ENCODE peak calls at places on chromosomes 11 and 22, in six cellular contexts. U is right atrium auricular region; Y is AG04450; C is Right ventricle myocardium superior; K is stimulated activated CD4-positive, alpha-beta T cell treated with anti-CD3 and anti-CD28 coated beads, Interleukin-1b, Interleukin-23, amount 100 ng/mL, for 1 hour; F is tibial artery. B is an unnamed sample.

GRCh38 chr11:14396289-14396688 is 37.3 kb upstream of the RRAS2 start:
- DNase-seq in U (no peak), Y (no peak), C (no peak), K (no peak), F (no peak), B (no peak)

GRCh38 chr11:118042791-118043190 is 34.1 kb upstream of the TMPRSS4 start:
- DNase-seq in U (no peak), Y (no peak), C (no peak), K (no peak), F (no peak), B (peak; percentile 22)

GRCh38 chr11:132620423-132620822 is 911.9 kb downstream of the OPCML start:
- DNase-seq in U (no peak), Y (no peak), C (no peak), K (no peak), F (no peak), B (no peak)

GRCh38 chr11:48169706-48170105 is 46.9 kb upstream of the OR4B1 start:
- DNase-seq in U (no peak), Y (no peak), C (peak; percentile 70), K (no peak), F (no peak), B (no peak)

GRCh38 chr11:121024989-121025388 is 1.1 kb downstream of the TBCEL start:
- DNase-seq in U (no peak), Y (no peak), C (no peak), K (no peak), F (no peak), B (no peak)

GRCh38 chr11:11338304-11338703 is 14.7 kb downstream of the CSNK2A3 start:
- DNase-seq in U (no peak), Y (no peak), C (no peak), K (no peak), F (no peak), B (no peak)

GRCh38 chr11:76152086-76152658 is 54.1 kb downstream of the WNT11 start:
- DNase-seq in U (peak; percentile 96), Y (peak; percentile 13), C (peak; percentile 95), K (peak; percentile 57), F (peak; percentile 93), B (peak; percentile 99)

GRCh38 chr11:60756307-60757032 is at the start of gene MS4A15:
- DNase-seq in U (no peak), Y (no peak), C (no peak), K (no peak), F (no peak), B (peak; percentile 37)

GRCh38 chr11:23947883-23948282 is 549.0 kb upstream of the LUZP2 start:
- DNase-seq in U (no peak), Y (no peak), C (no peak), K (no peak), F (no peak), B (no peak)

GRCh38 chr11:65479184-65480145 is 19.4 kb upstream of the MALAT1 start:
- DNase-seq in U (no peak), Y (no peak), C (peak; percentile 67), K (no peak), F (peak; percentile 86), B (peak; percentile 40)

GRCh38 chr11:62001450-62002178 is 34.2 kb upstream of the FTH1 start:
- DNase-seq in U (no peak), Y (no peak), C (no peak), K (no peak), F (no peak), B (no peak)

GRCh38 chr22:22787151-22787550 is 100.5 kb upstream of the IGLL5 start:
- DNase-seq in U (no peak), Y (no peak), C (no peak), K (no peak), F (no peak), B (no peak)

GRCh38 chr22:45812910-45813309 is 141.3 kb downstream of the ATXN10 start:
- DNase-seq in U (no peak), Y (no peak), C (no peak), K (no peak), F (no peak), B (no peak)

GRCh38 chr11:58968251-58968711 is 29.0 kb downstream of the GLYATL1 start:
- DNase-seq in U (no peak), Y (no peak), C (no peak), K (no peak), F (no peak), B (no peak)